ENCODE peak calls at places on chromosome 11, in five cellular contexts. L is H9, N is mesenchymal stem cell, A is trophoblast cell, Y is H1. J is an unnamed sample.

GRCh38 chr11:76239483-76240142 is 33.3 kb upstream of the WNT11 start:
- DNase-seq in L (no peak), N (no peak), A (no peak), Y (no peak), J (no peak)

GRCh38 chr11:346529-346928 is 22.8 kb upstream of the B4GALNT4 start:
- DNase-seq in L (no peak), N (no peak), A (no peak), Y (no peak), J (no peak)

GRCh38 chr11:126317681-126318641 is 14.1 kb downstream of the DCPS start:
- DNase-seq in L (no peak), N (peak), A (no peak), Y (no peak), J (no peak)

GRCh38 chr11:94553938-94554337 is 10.2 kb downstream of the FUT4 start:
- DNase-seq in L (no peak), N (peak), A (no peak), Y (no peak), J (no peak)

GRCh38 chr11:129528296-129528695 is 152.6 kb downstream of the BARX2 start:
- DNase-seq in L (no peak), N (no peak), A (no peak), Y (no peak), J (no peak)

GRCh38 chr11:15651782-15652181 is 537.1 kb downstream of the INSC start:
- DNase-seq in L (no peak), N (no peak), A (no peak), Y (no peak), J (no peak)

GRCh38 chr11:125941606-125942275 is 4.1 kb upstream of the VSIG10L2 start:
- DNase-seq in L (peak), N (peak), A (peak), Y (peak), J (peak)

GRCh38 chr11:116605543-116605942 is 167.2 kb downstream of the BUD13 start:
- DNase-seq in L (peak), N (no peak), A (peak), Y (peak), J (peak)

GRCh38 chr11:64778473-64779298 is at the start of gene SF1:
- DNase-seq in L (peak), N (peak), A (peak), Y (peak), J (peak)
- H3K4ac ChIP-seq in L (no peak), N (peak), A (peak), Y (peak), J (peak)

DNA sequence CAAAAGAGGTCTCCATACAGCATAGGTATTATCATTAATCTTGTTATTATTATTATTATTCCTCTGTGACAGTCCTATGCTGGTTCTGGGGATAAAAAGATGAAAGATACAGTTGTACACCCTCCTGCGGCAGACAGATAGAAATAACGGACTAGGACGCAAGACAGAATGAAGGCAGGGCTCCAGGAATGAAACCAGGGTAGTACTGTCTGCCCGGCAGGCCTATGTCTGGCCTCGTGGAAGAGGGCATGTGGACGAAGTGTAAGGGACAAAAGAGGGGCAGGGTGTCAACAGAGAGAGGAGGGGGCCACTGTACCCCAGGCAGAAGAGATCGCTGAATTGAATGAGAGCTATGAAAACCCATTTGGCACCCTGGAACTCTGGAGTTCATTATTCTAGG is 25.2 kb downstream of the DSCAML1 start:
- DNase-seq in L (no peak), N (no peak), A (no peak), Y (no peak), J (no peak)
- H2BK12ac ChIP-seq in L (no peak), N (no peak), A (no peak), Y (no peak), J (no peak)

GRCh38 chr11:43944761-43945311 is 2.4 kb downstream of the C11orf96 start:
- DNase-seq in L (peak), N (peak), A (peak), Y (no peak), J (no peak)

GRCh38 chr11:43943357-43943930 is 1.0 kb downstream of the C11orf96 start:
- DNase-seq in L (no peak), N (peak), A (peak), Y (no peak), J (no peak)

GRCh38 chr11:43942651-43943356 is 367 bp downstream of the C11orf96 start:
- DNase-seq in L (peak), N (peak), A (peak), Y (no peak), J (no peak)

GRCh38 chr11:43943931-43944751 is 1.7 kb downstream of the C11orf96 start:
- DNase-seq in L (no peak), N (no peak), A (no peak), Y (no peak), J (no peak)

DNA sequence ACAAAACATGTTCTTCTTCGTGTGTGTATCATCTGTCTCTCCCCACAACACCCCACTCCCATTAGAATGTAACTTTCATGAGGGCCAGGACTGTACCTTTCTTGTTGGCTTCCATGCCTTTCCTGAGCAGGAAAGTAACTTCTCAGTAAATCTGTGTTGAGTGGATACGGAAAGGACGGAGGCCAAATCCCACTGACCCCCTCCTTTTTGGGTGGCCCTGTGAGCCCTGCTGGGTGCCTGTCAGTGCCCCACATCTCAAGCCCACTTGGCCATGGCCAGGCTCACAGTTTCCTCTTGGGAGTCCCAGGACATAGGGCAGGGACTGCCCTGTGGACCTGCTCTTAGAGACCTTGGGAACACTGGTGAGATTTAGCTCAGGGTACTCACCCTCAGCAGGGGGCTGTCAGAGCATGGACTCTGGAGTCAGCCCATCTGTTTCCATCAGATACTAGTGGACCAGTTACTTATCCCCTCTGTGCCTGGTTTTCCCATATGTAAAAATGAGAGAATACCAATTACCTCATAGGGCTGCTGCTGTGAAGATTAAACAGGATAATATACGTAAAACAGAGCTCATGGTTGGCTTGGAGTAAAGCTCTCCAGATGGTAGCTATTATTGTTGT is 1.1 kb upstream of the C11orf96 start:
- DNase-seq in L (no peak), N (peak), A (no peak), Y (no peak), J (no peak)
- H3K9ac ChIP-seq in L (no peak), N (peak), A (no peak), Y (no peak), J (no peak)

DNA sequence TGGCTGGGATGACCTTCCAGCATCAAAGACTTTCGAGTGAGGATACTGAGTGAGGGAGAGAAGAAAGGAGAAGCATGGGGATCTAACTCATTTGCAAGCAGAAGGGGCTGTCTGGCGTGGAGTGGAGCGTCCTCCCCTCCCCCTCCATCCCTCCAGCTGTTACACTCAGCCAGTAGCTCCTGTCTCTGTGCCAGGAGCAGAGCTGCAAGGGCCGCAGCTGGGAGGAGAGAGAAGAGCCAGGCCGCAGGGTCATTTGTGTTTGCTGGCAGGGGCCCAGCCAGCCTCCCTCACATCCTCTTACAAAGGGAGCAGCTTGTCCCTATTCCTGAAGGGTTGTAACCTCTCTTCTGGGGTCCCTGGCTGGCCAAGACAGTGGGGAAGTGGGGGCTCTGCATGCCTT is 58.0 kb downstream of the NECTIN1 start:
- DNase-seq in L (no peak), N (peak), A (no peak), Y (no peak), J (no peak)
- H3K4ac ChIP-seq in L (no peak), N (peak), A (no peak), Y (no peak), J (no peak)

DNA sequence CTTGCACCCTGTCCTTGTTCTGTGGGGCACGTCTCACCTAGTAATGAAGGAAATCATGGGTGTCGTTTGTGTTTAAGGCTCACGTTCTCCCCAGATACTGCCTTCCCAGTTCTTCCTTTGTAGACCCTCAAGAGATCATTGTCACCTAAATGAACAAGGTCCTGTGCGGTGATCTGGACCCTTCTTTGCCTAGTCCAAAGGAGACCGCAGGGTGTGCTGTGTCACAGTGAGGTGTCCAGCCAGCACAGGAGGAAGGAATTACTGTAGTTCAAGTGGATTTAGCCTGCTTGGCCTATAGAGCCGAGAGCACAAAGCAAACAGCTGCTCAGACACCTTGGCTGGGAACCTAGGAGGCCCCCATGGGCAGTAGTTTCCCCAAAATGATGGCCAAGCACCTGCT is 19.6 kb upstream of the PPFIA1 start:
- DNase-seq in L (no peak), N (no peak), A (no peak), Y (no peak), J (no peak)
- H2BK12ac ChIP-seq in L (no peak), N (no peak), A (no peak), Y (no peak), J (no peak)

DNA sequence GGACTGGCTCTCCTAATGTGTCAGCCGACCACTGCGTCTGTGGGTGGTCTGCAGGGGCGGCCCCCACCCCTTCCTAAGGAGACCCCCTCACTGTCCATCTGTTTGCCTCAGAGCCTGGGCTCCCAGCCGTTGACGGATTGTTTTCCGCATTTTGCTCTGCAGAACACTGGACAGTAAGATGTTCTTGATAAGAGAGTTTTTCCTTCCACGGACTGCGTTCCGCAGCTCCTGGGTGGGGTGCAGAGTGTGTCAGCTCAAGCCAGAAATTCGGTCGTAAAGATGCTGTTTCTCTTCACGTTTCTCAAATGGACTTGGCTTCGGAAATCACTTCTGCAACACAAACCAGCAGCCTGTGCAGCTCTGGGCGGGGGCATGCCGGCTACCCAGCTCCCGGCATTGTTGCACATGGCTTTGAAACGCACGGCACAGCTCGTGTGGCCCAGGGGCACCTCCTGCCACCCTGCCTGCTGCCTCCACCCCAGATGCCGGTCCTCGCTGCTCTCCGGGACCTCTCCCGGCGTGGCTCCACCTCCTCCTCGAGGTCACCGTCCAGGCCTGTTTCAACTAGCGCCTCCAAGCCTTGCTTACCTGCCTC is 2.9 kb upstream of the MRGPRG start:
- DNase-seq in L (peak), N (no peak), A (no peak), Y (no peak), J (no peak)
- H3K9ac ChIP-seq in L (no peak), N (no peak), A (no peak), Y (no peak), J (peak)

GRCh38 chr11:87422566-87422965 is 384.8 kb downstream of the TMEM135 start:
- DNase-seq in L (no peak), N (no peak), A (peak), Y (no peak), J (no peak)
- H3K4ac ChIP-seq in L (no peak), N (no peak), A (no peak), Y (no peak), J (no peak)

GRCh38 chr11:123125169-123125568 is 63.2 kb upstream of the HSPA8 start:
- DNase-seq in L (no peak), N (no peak), A (no peak), Y (no peak), J (no peak)

GRCh38 chr11:123132881-123133280 is 62.2 kb downstream of the CLMP start:
- DNase-seq in L (no peak), N (no peak), A (no peak), Y (no peak), J (no peak)

GRCh38 chr11:123129920-123130319 is 65.1 kb downstream of the CLMP start:
- DNase-seq in L (no peak), N (peak), A (peak), Y (no peak), J (no peak)
- H2BK12ac ChIP-seq in L (no peak), N (peak), A (no peak), Y (no peak), J (no peak)

DNA sequence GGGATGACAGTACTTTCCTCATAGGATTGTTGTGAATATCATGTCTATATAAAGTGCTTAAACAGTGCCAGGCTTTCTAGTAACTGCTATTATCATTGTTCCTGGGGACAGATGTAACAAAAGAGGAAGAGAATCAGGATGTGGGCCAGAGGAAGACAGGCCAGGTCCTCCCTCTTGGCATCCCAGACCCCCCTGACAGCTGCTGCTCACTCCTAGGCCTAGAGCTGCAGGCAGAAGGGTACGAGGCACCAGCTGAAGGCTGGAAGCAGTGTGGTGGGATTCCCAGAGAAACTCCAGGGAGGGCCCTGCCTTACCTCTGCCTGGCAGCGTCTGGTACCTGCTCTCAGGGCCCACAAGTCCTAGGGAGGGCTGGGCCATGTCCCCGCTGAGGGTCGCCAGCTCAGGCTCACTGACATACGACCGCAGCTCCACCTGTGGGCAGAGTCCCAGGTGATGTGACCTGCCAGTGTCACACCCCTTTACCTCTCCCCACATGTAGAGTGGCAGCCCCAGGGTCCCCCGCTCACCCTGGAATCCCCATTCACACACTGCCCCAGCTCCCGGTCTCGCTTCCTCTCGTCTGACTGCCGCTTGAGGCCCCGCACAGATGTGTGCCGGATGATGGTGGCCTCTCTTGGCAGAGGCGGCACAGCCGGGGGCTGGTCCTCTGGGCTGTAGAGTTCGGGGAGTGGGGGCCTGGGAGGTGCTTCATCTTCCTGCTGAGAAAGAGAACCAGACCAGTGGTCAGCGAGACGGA is 52.2 kb downstream of the C11orf58 start:
- DNase-seq in L (no peak), N (no peak), A (no peak), Y (no peak), J (no peak)
- H3K9ac ChIP-seq in L (no peak), N (peak), A (no peak), Y (no peak), J (no peak)

GRCh38 chr11:61955031-61955415 is 4.9 kb downstream of the BEST1 start:
- DNase-seq in L (peak), N (peak), A (peak), Y (no peak), J (peak)
- H3K4ac ChIP-seq in L (no peak), N (peak), A (no peak), Y (no peak), J (peak)

J was measured in neuronal stem cell.